ENCODE peak calls at places on chromosome 22, in six cellular contexts. Q, X, Z, T, O and C are unnamed samples.
A peak's percentile ranks its signal among the peaks of the same experiment; 100 is the strongest.

GRCh38 chr22:48691431-48691851 is 1136.2 kb downstream of the BRD1 start:
- DNase-seq in Q (no peak), X (no peak), Z (no peak), T (no peak), O (peak; percentile 18), C (no peak)

GRCh38 chr22:29004647-29005371 is 56.8 kb downstream of the C22orf31 start:
- DNase-seq in Q (peak; percentile 45), X (no peak), Z (no peak), T (no peak), O (peak; percentile 68), C (no peak)

GRCh38 chr22:19292262-19293230 is 1.0 kb upstream of the CLTCL1 start:
- DNase-seq in Q (no peak), X (peak; percentile 73), Z (no peak), T (peak; percentile 60), O (peak; percentile 56), C (no peak)

GRCh38 chr22:29213481-29213880 is 7.8 kb downstream of the EMID1 start:
- DNase-seq in Q (no peak), X (no peak), Z (no peak), T (no peak), O (no peak), C (no peak)

GRCh38 chr22:35397095-35397904 is 2.6 kb upstream of the MCM5 start:
- DNase-seq in Q (no peak), X (no peak), Z (no peak), T (peak; percentile 41), O (no peak), C (no peak)

GRCh38 chr22:48104786-48105185 is 1342.3 kb downstream of the TBC1D22A start:
- DNase-seq in Q (no peak), X (no peak), Z (no peak), T (no peak), O (no peak), C (no peak)

GRCh38 chr22:44786610-44787009 is 34.2 kb downstream of the ARHGAP8 start:
- DNase-seq in Q (no peak), X (no peak), Z (no peak), T (no peak), O (no peak), C (no peak)

GRCh38 chr22:39325392-39325932 is 6.0 kb upstream of the RPL3 start:
- DNase-seq in Q (no peak), X (no peak), Z (no peak), T (no peak), O (no peak), C (no peak)

GRCh38 chr22:45290410-45290936 is 5.7 kb downstream of the UPK3A start:
- DNase-seq in Q (peak; percentile 64), X (no peak), Z (peak; percentile 58), T (peak; percentile 78), O (peak; percentile 76), C (no peak)

GRCh38 chr22:49935561-49935960 is 17.1 kb downstream of the CRELD2 start:
- DNase-seq in Q (no peak), X (no peak), Z (no peak), T (peak; percentile 39), O (no peak), C (no peak)

GRCh38 chr22:45645526-45646414 is 25.9 kb upstream of the ATXN10 start:
- DNase-seq in Q (peak; percentile 26), X (no peak), Z (no peak), T (peak; percentile 55), O (peak; percentile 89), C (peak; percentile 3)

GRCh38 chr22:46753360-46753759 is 9.1 kb upstream of the TBC1D22A start:
- DNase-seq in Q (no peak), X (no peak), Z (no peak), T (no peak), O (no peak), C (no peak)

GRCh38 chr22:28605362-28605761 is 74.3 kb downstream of the TTC28 start:
- DNase-seq in Q (no peak), X (no peak), Z (no peak), T (no peak), O (no peak), C (no peak)

GRCh38 chr22:49417833-49418232 is 409.8 kb downstream of the BRD1 start:
- DNase-seq in Q (no peak), X (peak; percentile 57), Z (no peak), T (no peak), O (no peak), C (no peak)

GRCh38 chr22:43471186-43471585 is 59.4 kb downstream of the MPPED1 start:
- DNase-seq in Q (no peak), X (no peak), Z (no peak), T (no peak), O (no peak), C (no peak)

DNA sequence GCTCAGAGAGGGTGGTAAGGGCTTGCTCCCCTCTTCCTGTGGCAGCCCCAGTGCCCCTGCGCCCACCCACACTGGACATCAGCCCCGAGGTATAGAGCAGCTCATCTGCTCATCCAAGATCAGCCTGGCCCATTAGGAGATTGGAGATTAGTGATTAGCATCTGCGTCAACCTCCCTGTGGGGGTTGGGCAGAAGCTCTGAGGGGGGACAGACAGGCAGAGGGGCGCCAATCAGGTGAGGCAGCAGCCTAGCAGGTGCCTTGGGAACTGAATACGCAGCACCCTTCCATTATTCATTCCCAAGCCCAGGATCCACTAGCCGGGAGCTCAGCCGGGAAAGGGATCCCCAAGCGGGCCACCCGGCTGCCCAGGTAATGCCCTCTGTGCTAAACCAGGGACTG is 11.0 kb downstream of the SMTN start:
- DNase-seq in Q (no peak), X (no peak), Z (no peak), T (no peak), O (peak; percentile 40), C (no peak)
- H3K4me3 ChIP-seq in Q (no peak overlapping the region), X (peak overlapping the region; percentile 62), Z (no peak overlapping the region), T (no peak overlapping the region), O (no peak overlapping the region), C (no peak overlapping the region)

GRCh38 chr22:24437820-24438328 is 10.5 kb downstream of the ADORA2A start:
- DNase-seq in Q (no peak), X (peak; percentile 22), Z (no peak), T (no peak), O (no peak), C (no peak)

GRCh38 chr22:24435323-24435645 is 7.9 kb downstream of the ADORA2A start:
- DNase-seq in Q (no peak), X (no peak), Z (no peak), T (no peak), O (no peak), C (no peak)

GRCh38 chr22:24436553-24436952 is 9.2 kb downstream of the ADORA2A start:
- DNase-seq in Q (no peak), X (peak; percentile 64), Z (no peak), T (no peak), O (no peak), C (no peak)

GRCh38 chr22:24435861-24436351 is 8.5 kb downstream of the ADORA2A start:
- DNase-seq in Q (no peak), X (peak; percentile 73), Z (no peak), T (no peak), O (peak; percentile 36), C (no peak)

GRCh38 chr22:24437091-24437490 is 9.7 kb downstream of the ADORA2A start:
- DNase-seq in Q (no peak), X (no peak), Z (no peak), T (no peak), O (no peak), C (no peak)
- H3K4me3 ChIP-seq in Q (no peak overlapping the region), X (no peak overlapping the region), Z (no peak overlapping the region), T (no peak overlapping the region), O (no peak overlapping the region), C (no peak overlapping the region)

GRCh38 chr22:37299969-37300509 is 17.7 kb downstream of the CYTH4 start:
- DNase-seq in Q (no peak), X (no peak), Z (no peak), T (no peak), O (no peak), C (no peak)

GRCh38 chr22:37302617-37303555 is 20.6 kb downstream of the CYTH4 start:
- DNase-seq in Q (no peak), X (no peak), Z (no peak), T (no peak), O (no peak), C (no peak)

GRCh38 chr22:37298748-37299495 is 16.6 kb downstream of the CYTH4 start:
- DNase-seq in Q (no peak), X (no peak), Z (no peak), T (no peak), O (no peak), C (no peak)

GRCh38 chr22:37301144-37301820 is 19.0 kb downstream of the CYTH4 start:
- DNase-seq in Q (no peak), X (no peak), Z (no peak), T (no peak), O (no peak), C (no peak)

DNA sequence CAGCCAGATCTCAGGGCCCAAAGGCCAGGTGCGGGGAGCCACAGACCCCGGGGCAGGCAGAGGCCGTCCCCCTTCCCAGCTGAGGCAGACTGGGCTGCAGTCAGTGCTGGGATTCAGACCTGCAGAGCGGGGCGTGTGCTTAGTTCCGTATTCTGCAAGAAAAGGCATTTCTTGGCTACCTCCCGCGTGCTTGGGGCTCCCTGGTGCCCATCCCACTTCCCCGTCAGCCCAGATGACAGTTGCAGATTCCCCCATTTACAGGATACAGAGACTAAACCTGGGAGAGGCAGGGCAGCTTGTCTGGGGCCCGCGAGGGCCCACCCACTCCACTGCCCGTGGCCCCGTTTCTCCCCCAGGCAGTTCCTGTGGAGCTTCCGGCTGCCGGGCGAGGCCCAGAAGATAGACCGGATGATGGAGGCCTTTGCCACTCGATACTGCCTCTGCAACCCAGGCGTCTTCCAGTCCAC is 18.3 kb downstream of the CYTH4 start:
- DNase-seq in Q (no peak), X (no peak), Z (no peak), T (no peak), O (no peak), C (no peak)
- H3K4me3 ChIP-seq in Q (no peak overlapping the region), X (no peak overlapping the region), Z (no peak overlapping the region), T (no peak overlapping the region), O (no peak overlapping the region), C (no peak overlapping the region)

GRCh38 chr22:26767351-26767970 is 110.1 kb downstream of the MIAT start:
- DNase-seq in Q (no peak), X (no peak), Z (no peak), T (no peak), O (no peak), C (no peak)

GRCh38 chr22:26757496-26757895 is 100.1 kb downstream of the MIAT start:
- DNase-seq in Q (no peak), X (no peak), Z (no peak), T (no peak), O (no peak), C (no peak)

GRCh38 chr22:26763633-26764295 is 106.4 kb downstream of the MIAT start:
- DNase-seq in Q (no peak), X (no peak), Z (no peak), T (peak; percentile 69), O (no peak), C (peak; percentile 52)

GRCh38 chr22:26766510-26767350 is 109.3 kb downstream of the MIAT start:
- DNase-seq in Q (no peak), X (no peak), Z (no peak), T (no peak), O (no peak), C (no peak)

DNA sequence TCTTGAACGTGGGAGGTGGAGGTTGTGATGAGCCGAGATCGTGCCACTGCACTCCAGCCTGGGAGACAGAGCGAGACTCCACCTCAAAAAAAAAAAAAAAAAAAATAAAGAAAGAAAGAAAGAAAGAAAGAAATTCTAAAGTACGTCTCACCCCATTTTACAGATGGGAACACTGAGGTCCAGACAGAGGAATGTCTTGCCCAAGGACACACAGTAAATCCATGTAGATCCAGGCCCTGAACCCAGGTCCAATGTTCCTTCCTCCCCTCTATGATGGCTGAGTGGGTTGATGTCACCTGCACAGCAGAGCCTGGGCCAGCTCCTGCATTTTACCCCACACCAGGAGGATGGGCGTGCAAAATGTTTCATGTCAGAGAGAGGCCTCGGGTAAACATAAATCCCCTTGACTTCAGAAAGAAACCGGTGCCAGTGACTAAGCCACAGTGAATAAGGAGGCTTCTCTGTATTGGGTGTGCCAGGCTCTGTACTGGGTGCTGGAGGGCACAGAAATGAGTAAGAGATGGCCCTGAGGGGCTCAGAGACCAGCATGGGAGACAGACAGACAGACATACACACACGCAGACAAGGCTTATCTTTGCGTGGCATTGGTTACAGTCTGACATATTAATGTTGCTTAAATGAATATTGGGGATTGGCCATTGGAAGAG is 105.2 kb downstream of the MIAT start:
- DNase-seq in Q (no peak), X (no peak), Z (no peak), T (no peak), O (no peak), C (no peak)
- H3K4me3 ChIP-seq in Q (no peak overlapping the region), X (no peak overlapping the region), Z (no peak overlapping the region), T (no peak overlapping the region), O (no peak overlapping the region), C (no peak overlapping the region)